ENCODE peak calls at places on chromosomes 2 and 18, in ten cellular contexts. Z, R, H, S, D, E, W, X, Y and O are unnamed samples.
A peak's percentile ranks its signal among the peaks of the same experiment; 100 is the strongest.

GRCh38 chr2:186726938-186727337 is 33.1 kb downstream of the FAM171B start:
- DNase-seq in W (no peak), E (no peak), H (no peak), Y (peak; percentile 17), R (no peak), D (no peak), Z (no peak), S (no peak), X (peak; percentile 60), O (no peak)

GRCh38 chr2:20677301-20678176 is 10.6 kb downstream of the GDF7 start:
- DNase-seq in S (no peak), X (no peak), H (no peak), W (no peak), Z (no peak), R (no peak), Y (no peak), E (no peak), D (no peak), O (no peak)

GRCh38 chr2:217816396-217816869 is 186.4 kb downstream of the TNS1 start:
- DNase-seq in Y (no peak), W (no peak), R (peak; percentile 14), S (no peak), E (no peak), D (no peak), X (peak; percentile 46), H (peak; percentile 81), Z (no peak), O (no peak)

GRCh38 chr18:57841568-57841967 is 38.5 kb upstream of the ATP8B1 start:
- DNase-seq in H (no peak), W (no peak), E (no peak), D (no peak), R (no peak), X (no peak), S (no peak), Z (no peak), Y (no peak), O (no peak)

GRCh38 chr2:224524657-224525056 is 60.5 kb downstream of the CUL3 start:
- DNase-seq in S (no peak), X (no peak), H (no peak), E (no peak), W (no peak), Y (no peak), R (no peak), D (no peak), Z (no peak), O (no peak)

GRCh38 chr2:188788621-188789020 is 185.6 kb upstream of the COL3A1 start:
- DNase-seq in D (peak; percentile 11), W (peak; percentile 48), X (peak; percentile 93), H (peak; percentile 78), Y (peak; percentile 95), Z (peak; percentile 93), S (no peak), R (peak; percentile 17), E (no peak), O (no peak)

GRCh38 chr18:48486762-48487161 is 52.1 kb upstream of the CTIF start:
- DNase-seq in S (no peak), Z (peak; percentile 31), E (no peak), D (no peak), H (no peak), R (no peak), W (no peak), Y (peak; percentile 90), X (peak; percentile 77), O (no peak)

GRCh38 chr2:234794866-234795265 is 157.0 kb upstream of the SH3BP4 start:
- DNase-seq in R (no peak), Z (no peak), W (no peak), E (no peak), D (no peak), S (no peak), Y (no peak), H (no peak), X (no peak), O (no peak)

GRCh38 chr2:47077442-47078117 is 77.5 kb downstream of the STPG4 start:
- DNase-seq in X (no peak), R (no peak), S (no peak), E (no peak), Z (no peak), Y (no peak), H (no peak), W (no peak), D (no peak), O (no peak)

GRCh38 chr2:189581354-189582139 is 961 bp upstream of the SLC40A1 start:
- DNase-seq in H (no peak), S (no peak), Z (no peak), R (peak; percentile 31), X (no peak), Y (no peak), E (peak; percentile 26), D (peak; percentile 42), W (peak; percentile 30), O (no peak)

GRCh38 chr2:225276207-225276606 is 123.3 kb upstream of the NYAP2 start:
- DNase-seq in E (no peak), H (no peak), D (no peak), Z (no peak), X (no peak), W (no peak), Y (no peak), S (no peak), R (no peak), O (no peak)

GRCh38 chr2:134668821-134669220 is 50.0 kb downstream of the TMEM163 start:
- DNase-seq in R (no peak), H (no peak), D (no peak), Z (no peak), Y (no peak), X (no peak), S (no peak), E (no peak), W (peak; percentile 20), O (no peak)

GRCh38 chr2:26144031-26144430 is 28.9 kb upstream of the GAREM2 start:
- DNase-seq in S (no peak), D (peak; percentile 35), E (no peak), W (peak; percentile 54), X (no peak), R (no peak), H (no peak), Y (no peak), Z (no peak), O (no peak)

GRCh38 chr2:230068658-230069080 is at the start of gene SLC16A14:
- DNase-seq in H (peak; percentile 23), Y (peak; percentile 65), D (peak; percentile 52), Z (peak; percentile 53), R (peak; percentile 25), X (peak; percentile 52), S (no peak), W (peak; percentile 49), E (no peak), O (no peak)

GRCh38 chr2:230069418-230069817 is 694 bp upstream of the SLC16A14 start:
- DNase-seq in D (no peak), R (no peak), H (no peak), X (no peak), E (no peak), Z (no peak), Y (no peak), W (no peak), S (no peak), O (no peak)

GRCh38 chr2:230071421-230071820 is 2.7 kb upstream of the SLC16A14 start:
- DNase-seq in S (no peak), R (no peak), W (no peak), Z (no peak), Y (no peak), H (no peak), X (no peak), E (no peak), D (no peak), O (no peak)

GRCh38 chr2:230067990-230068657 is 600 bp downstream of the SLC16A14 start:
- DNase-seq in D (peak; percentile 78), E (peak; percentile 53), Z (peak; percentile 1), W (peak; percentile 53), Y (peak; percentile 21), X (peak; percentile 13), H (peak; percentile 40), R (peak; percentile 42), S (no peak), O (no peak)
- TF ChIP-seq CTCF in D (no peak), E (peak; percentile 42), Z (no peak), W (no peak), Y (no peak), X (no peak), H (peak; percentile 15), R (no peak), S (no peak), O (peak; percentile 60)

DNA sequence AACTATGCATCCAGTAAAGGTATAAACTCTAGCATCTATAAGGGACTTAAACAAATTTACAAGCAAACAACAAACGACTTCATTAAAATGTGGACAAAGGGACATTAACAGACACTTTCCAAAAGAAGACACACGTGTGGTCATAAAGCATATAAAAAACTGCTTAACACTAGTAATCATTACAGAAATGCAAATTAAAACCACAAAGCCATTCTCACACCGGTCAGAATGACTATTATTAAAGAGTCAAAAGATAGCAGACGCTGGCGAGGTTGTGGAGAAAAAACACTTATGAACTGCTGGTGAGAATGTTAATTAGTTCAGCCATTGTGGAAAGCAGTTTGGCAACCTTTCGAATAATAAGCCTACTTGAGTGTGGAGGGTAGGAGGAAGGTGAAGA is 217.0 kb upstream of the DLGAP1 start:
- DNase-seq in W (no peak), R (no peak), D (no peak), Y (no peak), H (no peak), Z (no peak), X (no peak), E (no peak), S (no peak), O (no peak)
- TF ChIP-seq CTCF in W (no peak), R (no peak), D (no peak), Y (no peak), H (no peak), Z (no peak), X (no peak), E (no peak), S (no peak), O (no peak)

DNA sequence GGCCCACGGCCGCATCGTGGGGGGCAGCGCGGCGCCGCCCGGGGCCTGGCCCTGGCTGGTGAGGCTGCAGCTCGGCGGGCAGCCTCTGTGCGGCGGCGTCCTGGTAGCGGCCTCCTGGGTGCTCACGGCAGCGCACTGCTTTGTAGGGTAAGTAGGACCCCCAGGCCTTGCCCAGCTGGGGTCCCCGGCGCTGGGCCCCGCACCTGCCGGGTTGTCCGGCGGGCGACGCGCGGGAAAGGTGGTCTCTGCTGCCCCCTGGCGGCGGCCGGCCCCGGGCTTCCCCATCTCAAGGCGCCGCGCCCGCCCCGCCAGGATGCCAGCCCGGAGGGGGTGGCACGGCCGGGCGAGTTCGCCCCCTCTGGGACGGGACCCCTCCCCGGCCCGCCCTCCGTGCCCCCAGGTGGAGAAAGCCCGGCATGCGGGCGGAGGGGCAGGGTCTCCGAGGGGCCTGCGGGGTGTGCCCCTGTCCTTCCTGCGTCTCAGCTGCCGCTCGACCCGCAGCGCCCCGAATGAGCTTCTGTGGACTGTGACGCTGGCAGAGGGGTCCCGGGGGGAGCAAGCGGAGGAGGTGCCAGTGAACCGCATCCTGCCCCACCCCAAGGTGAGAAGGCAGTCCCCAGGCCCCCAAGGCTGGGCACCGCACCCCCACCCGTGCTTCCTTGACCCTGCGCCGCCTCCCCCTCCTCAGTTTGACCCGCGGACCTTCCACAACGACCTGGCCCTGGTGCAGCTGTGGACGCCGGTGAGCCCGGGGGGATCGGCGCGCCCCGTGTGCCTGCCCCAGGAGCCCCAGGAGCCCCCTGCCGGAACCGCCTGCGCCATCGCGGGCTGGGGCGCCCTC is 2.0 kb downstream of the PRSS56 start:
- DNase-seq in R (peak; percentile 71), X (no peak), W (peak; percentile 57), D (peak; percentile 80), Z (no peak), S (no peak), H (peak; percentile 53), E (peak; percentile 71), Y (no peak), O (no peak)
- TF ChIP-seq CTCF in R (peak; percentile 95), X (peak; percentile 70), W (peak; percentile 89), D (peak; percentile 88), Z (peak; percentile 41), S (peak; percentile 38), H (peak; percentile 86), E (peak; percentile 96), Y (peak; percentile 54), O (peak; percentile 95)

GRCh38 chr18:11728247-11728646 is 39.2 kb downstream of the GNAL start:
- DNase-seq in H (no peak), X (no peak), Y (peak; percentile 6), E (no peak), D (no peak), S (no peak), Z (peak; percentile 15), W (no peak), R (no peak), O (no peak)
- TF ChIP-seq CTCF in H (no peak), X (no peak), Y (peak; percentile 7), E (peak; percentile 30), D (no peak), S (no peak), Z (peak; percentile 53), W (no peak), R (no peak), O (peak; percentile 65)